ENCODE peak calls at places on chromosomes 5 and 9, in six cellular contexts. I is K562, S is HepG2, W is GM12878, T is GM12892, R is H1. G is an unnamed sample.

GRCh38 chr5:172414618-172415599 is 39.4 kb downstream of the SH3PXD2B start:
- DNase-seq in I (no peak), S (peak; percentile 94), W (no peak), T (no peak), R (no peak), G (no peak)

GRCh38 chr5:160929343-160929742 is 77.3 kb upstream of the ATP10B start:
- DNase-seq in I (no peak), S (no peak), W (no peak), T (no peak), R (no peak), G (no peak)

GRCh38 chr9:130895481-130896232 is 955 bp downstream of the QRFP start:
- DNase-seq in I (no peak), S (no peak), W (no peak), T (no peak), R (no peak), G (no peak)

GRCh38 chr9:111148390-111148993 is 110.2 kb upstream of the LPAR1 start:
- DNase-seq in I (no peak), S (no peak), W (no peak), T (no peak), R (no peak), G (no peak)

GRCh38 chr5:138491284-138491648 is 26.0 kb downstream of the EGR1 start:
- DNase-seq in I (no peak), S (no peak), W (no peak), T (no peak), R (no peak), G (no peak)

GRCh38 chr9:136741885-136742568 is 713 bp downstream of the LCN10 start:
- DNase-seq in I (no peak), S (no peak), W (no peak), T (peak; percentile 80), R (no peak), G (no peak)

GRCh38 chr5:149412783-149413476 is 33.8 kb upstream of the IL17B start:
- DNase-seq in I (no peak), S (no peak), W (no peak), T (no peak), R (no peak), G (no peak)

GRCh38 chr9:116432051-116432450 is 255.1 kb upstream of the TRIM32 start:
- DNase-seq in I (no peak), S (no peak), W (no peak), T (no peak), R (no peak), G (no peak)

GRCh38 chr5:151427258-151427657 is 20.1 kb upstream of the SLC36A1 start:
- DNase-seq in I (peak; percentile 7), S (no peak), W (peak; percentile 66), T (peak; percentile 53), R (no peak), G (peak; percentile 66)

GRCh38 chr5:43416233-43416987 is 4.2 kb upstream of the CCL28 start:
- DNase-seq in I (peak; percentile 92), S (no peak), W (no peak), T (no peak), R (no peak), G (no peak)
- TF ChIP-seq TAF1 in I (no peak), S (no peak), W (no peak), T (no peak), R (no peak), G (no peak)

DNA sequence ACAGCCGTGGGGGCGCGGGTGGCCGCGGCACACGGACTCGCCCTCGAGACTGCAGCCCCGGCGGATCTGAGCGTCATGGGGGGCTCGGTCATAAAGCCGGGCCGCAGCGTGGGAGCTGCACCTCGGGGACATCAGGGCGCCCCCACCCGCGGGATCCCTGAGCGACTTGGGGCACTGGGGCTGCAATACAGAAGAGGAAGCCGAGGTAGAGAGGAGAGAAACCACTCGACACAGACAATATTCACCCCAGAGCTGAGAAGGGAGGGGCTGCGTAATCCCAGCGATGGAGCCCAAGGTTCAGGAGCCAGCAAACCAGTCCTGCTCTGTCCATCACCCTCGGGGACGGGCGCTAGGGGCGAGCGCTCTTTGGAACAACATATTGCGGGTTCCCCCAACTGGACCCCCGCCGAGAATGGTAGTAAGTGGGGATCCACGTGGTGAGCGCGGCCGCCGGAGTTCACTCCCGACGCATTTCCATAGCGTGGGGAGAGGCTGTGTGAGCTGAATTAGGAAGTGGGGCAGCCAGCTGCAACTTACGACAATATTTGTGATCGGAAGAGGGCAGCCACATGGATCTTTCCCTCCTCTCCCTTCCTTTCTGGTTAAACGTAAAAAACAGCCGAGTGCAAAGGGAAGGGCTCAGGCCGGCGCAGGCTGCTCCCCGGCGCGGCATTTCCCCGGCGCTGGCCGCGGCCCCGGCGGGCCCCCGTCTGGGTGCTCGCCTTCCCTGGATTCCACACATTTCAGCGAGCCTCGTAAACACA is 9.9 kb downstream of the PTCH1 start:
- DNase-seq in I (peak; percentile 63), S (peak; percentile 47), W (no peak), T (peak; percentile 25), R (no peak), G (no peak)
- TF ChIP-seq POLR2A in I (peak; percentile 12), S (no peak), W (peak; percentile 38), T (no peak), R (no peak), G (no peak)

DNA sequence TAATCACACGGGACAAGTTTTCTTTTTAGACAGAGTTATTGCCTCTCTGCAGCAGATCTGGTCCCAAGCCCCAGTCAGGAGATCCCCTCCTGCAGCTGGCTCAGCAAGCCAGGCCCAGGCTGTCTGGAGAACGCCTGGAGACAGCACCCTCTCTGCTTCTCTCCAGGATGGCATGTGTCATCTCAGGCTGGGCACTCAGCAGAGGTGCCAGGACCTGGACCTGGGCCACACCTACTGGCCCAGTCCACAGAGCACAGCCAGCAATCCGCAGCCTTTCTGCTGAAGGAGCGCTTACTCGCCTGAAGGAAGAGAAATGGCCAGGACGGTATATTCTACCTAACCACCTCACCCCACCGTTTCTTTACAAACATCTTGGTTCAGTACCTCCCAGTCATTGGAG is 4.7 kb upstream of the TBC1D9B start:
- DNase-seq in I (no peak), S (no peak), W (no peak), T (no peak), R (no peak), G (no peak)
- TF ChIP-seq TAF1 in I (no peak), S (no peak), W (no peak), T (no peak), R (no peak), G (no peak)

GRCh38 chr9:127568971-127569818 is 42.9 kb upstream of the STXBP1 start:
- DNase-seq in I (peak; percentile 86), S (peak; percentile 55), W (no peak), T (peak; percentile 93), R (no peak), G (peak; percentile 92)
- TF ChIP-seq POLR2A in I (no peak), S (no peak), W (no peak), T (no peak), R (peak; percentile 64), G (no peak)

DNA sequence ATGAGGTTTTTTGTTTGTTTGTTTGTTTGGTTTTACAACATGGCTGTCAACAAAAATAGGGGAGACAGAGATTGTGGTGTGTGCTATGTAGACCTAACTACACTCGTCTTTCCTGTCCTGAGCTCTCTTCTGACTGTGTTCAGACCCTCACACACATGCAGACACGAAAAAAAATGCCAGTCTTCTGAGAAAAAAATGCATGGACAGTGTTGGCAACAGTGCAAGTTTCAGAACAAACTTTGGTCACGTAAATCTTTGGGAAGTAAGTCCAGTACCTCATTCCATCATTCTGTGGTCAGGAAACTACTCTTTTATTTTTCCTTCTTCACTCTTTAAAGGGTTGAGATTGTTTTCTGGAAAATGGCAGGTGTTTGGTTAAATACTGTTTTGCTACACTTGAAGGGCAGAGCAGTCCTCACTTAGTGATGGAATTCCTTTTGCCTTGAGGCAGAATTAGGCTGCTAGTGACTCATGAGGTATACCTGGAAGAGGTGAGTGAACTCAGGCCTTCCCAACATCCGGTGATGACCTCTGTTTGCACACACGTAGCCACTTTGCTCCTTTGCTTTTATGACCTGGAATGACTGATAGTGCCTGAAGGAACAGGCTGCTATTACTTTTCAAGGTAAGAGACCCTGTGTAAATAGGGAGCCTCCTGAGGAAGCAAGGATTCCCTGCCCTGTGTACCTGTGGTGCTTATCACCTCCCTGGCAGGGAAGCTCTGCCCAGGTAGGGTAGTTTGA is 81.6 kb upstream of the TNFAIP8 start:
- DNase-seq in I (no peak), S (peak; percentile 21), W (no peak), T (no peak), R (no peak), G (no peak)
- TF ChIP-seq TAF1 in I (no peak), S (no peak), W (no peak), T (no peak), R (no peak), G (no peak)

GRCh38 chr9:121926417-121926816 is 166.7 kb downstream of the TTLL11 start:
- DNase-seq in I (no peak), S (no peak), W (no peak), T (no peak), R (no peak), G (no peak)
- TF ChIP-seq POLR2A in I (no peak), S (no peak), W (no peak), T (no peak), R (no peak), G (no peak)

DNA sequence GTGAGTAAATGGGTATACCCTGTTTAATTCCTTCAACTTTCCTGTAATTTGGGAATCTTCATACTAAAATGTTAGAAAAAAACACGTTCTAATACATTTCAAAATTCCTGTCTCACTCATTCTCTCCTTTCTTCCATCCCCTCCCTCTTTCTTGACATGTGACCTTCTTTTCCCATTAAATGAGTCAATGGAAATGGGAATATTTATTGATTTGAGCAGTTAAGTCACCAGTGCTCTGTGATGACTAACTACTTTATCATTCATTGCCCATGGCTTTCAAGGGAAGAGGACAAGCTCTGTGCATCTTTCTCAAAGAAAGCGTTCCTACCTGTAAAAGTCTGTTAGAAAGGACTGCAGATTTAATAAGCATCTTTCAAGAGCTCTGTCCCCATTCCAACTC is 144.4 kb upstream of the MAP3K1 start:
- DNase-seq in I (no peak), S (no peak), W (no peak), T (no peak), R (no peak), G (no peak)
- TF ChIP-seq TAF1 in I (no peak), S (no peak), W (no peak), T (no peak), R (no peak), G (no peak)

G was measured in GM12891.